ENCODE peak calls at places on chromosomes 2 and 18, in six cellular contexts. V, T, A, R, E and B are unnamed samples.

GRCh38 chr2:32453242-32454062 is 96.6 kb downstream of the BIRC6 start:
- DNase-seq in R (no peak), E (no peak), A (no peak), V (no peak), T (no peak), B (no peak)

GRCh38 chr2:150309681-150310080 is 177.8 kb downstream of the RND3 start:
- DNase-seq in R (peak), V (no peak), E (no peak), A (no peak), T (no peak), B (no peak)

GRCh38 chr2:137928547-137929503 is 35.4 kb upstream of the HNMT start:
- DNase-seq in E (no peak), T (no peak), A (no peak), V (no peak), R (peak), B (no peak)

GRCh38 chr2:120305296-120305695 is 40.6 kb upstream of the INHBB start:
- DNase-seq in T (peak), A (no peak), R (peak), E (no peak), V (no peak), B (no peak)

GRCh38 chr2:4499316-4499715 is 795.9 kb downstream of the DCDC2C start:
- DNase-seq in V (no peak), A (peak), T (no peak), E (no peak), R (no peak), B (no peak)

GRCh38 chr2:164831180-164831579 is 10.4 kb downstream of the COBLL1 start:
- DNase-seq in R (no peak), V (no peak), T (no peak), A (no peak), E (no peak), B (no peak)

GRCh38 chr2:36451512-36451911 is 95.9 kb downstream of the CRIM1 start:
- DNase-seq in T (no peak), A (no peak), V (no peak), E (no peak), R (no peak), B (no peak)

GRCh38 chr2:196957881-196958525 is 31.5 kb upstream of the PGAP1 start:
- DNase-seq in E (no peak), A (no peak), R (no peak), V (no peak), T (no peak), B (no peak)

GRCh38 chr2:62306751-62307468 is 111.0 kb downstream of the B3GNT2 start:
- DNase-seq in T (no peak), E (no peak), V (no peak), R (no peak), A (no peak), B (no peak)

GRCh38 chr2:128607981-128608506 is 289.4 kb upstream of the HS6ST1 start:
- DNase-seq in E (no peak), R (no peak), A (no peak), V (no peak), T (no peak), B (no peak)

GRCh38 chr2:160471950-160472349 is 21.7 kb downstream of the RBMS1 start:
- DNase-seq in R (no peak), E (no peak), V (no peak), A (no peak), T (no peak), B (no peak)

GRCh38 chr18:34867520-34867919 is 157.4 kb downstream of the DTNA start:
- DNase-seq in V (no peak), A (peak), T (peak), R (peak), E (no peak), B (no peak)
- TF ChIP-seq CTCF in V (peak), A (peak), T (no peak), R (no peak), E (no peak), B (peak)

DNA sequence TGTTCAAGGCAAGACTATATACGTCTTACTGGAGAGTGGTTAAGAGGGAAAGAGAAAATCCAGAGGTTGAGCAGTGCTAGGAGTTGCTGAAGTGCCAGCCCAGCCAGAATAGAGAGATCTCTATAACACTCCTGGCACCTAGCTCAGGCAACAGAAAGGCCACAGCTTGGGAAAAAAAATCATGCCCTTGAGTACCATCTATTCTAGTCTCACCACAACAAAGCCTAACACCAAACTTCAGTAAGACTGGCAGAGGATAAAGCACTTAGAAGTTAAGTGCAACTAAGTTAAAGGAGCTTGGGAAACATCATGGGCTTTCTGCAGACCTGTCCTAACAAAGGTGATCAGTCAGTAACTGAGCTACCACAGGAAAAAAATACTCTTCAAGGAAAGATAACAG is 24.2 kb downstream of the INO80C start:
- DNase-seq in E (no peak), A (no peak), V (no peak), R (no peak), T (no peak), B (no peak)
- TF ChIP-seq CTCF in E (no peak), A (no peak), V (no peak), R (no peak), T (no peak), B (no peak)

DNA sequence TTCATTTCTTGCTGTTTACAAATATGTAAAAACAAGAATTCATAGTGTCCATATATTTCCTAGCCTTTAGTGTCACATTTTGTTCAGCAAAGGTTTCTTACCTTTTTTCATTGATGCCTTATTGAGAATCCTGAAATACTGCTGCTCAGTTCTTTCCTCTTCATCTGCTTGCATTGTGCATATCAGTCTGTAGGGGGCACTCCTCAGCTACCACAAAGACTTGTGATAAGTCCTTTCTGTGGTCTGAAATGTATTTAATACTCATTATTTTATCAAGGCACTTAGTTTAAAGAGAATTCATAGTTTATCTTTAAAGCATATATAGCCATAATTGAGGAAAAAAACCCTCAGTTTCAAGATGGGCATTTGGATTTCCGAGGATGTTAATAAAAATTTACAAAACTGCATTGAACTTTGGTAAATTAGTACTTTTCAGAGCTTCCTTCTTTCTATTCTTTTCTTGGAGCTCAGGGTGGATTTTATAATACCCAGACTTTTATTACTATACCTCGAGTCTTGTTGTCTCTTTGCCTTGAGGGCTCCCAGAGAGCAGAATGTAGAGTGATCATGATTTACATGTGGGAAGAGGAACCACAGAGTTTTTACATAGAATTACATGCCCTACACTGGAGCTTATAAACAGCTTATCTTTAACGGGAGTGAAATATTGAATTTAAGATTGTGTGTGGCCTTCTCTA is 570.1 kb downstream of the PLCL1 start:
- DNase-seq in R (peak), E (no peak), T (peak), A (peak), V (peak), B (no peak)
- TF ChIP-seq CTCF in R (peak), E (peak), T (peak), A (no peak), V (peak), B (peak)

DNA sequence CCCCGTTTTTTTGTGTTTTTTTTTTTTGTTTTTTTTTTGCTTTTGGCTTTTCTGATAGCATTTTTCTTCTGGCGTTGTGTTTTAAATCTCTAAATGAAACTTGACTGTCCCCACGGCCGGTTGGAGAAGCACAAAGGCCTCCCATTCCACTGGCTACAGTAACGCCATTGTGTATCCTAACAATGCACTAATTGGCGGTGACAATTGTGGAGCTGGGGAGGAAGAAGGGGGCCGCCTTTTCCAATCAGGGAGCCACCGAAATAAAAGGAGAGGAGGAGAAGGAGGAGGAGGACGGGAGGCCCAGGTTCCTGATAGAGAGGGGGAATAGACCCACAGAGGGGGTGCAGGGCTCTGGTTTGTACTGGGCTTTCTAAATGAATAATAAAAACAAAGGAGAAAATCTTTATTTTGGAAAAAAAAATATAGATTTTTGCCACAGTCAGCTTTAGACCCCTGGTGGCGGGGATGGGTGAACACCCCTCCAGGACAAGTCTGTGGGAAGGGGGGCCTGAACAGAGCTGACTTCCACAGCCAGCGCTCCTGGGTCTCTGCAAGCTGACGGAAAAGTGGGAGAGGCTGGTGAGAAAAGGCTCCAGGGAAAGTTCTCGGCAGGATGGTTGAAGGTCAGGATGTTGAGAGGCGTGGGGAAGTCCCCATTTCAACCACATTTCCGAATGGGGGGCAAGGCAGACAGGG is 43.7 kb upstream of the FZD5 start:
- DNase-seq in T (peak), A (no peak), R (no peak), E (no peak), V (no peak), B (no peak)
- TF ChIP-seq CTCF in T (peak), A (no peak), R (no peak), E (no peak), V (no peak), B (no peak)

DNA sequence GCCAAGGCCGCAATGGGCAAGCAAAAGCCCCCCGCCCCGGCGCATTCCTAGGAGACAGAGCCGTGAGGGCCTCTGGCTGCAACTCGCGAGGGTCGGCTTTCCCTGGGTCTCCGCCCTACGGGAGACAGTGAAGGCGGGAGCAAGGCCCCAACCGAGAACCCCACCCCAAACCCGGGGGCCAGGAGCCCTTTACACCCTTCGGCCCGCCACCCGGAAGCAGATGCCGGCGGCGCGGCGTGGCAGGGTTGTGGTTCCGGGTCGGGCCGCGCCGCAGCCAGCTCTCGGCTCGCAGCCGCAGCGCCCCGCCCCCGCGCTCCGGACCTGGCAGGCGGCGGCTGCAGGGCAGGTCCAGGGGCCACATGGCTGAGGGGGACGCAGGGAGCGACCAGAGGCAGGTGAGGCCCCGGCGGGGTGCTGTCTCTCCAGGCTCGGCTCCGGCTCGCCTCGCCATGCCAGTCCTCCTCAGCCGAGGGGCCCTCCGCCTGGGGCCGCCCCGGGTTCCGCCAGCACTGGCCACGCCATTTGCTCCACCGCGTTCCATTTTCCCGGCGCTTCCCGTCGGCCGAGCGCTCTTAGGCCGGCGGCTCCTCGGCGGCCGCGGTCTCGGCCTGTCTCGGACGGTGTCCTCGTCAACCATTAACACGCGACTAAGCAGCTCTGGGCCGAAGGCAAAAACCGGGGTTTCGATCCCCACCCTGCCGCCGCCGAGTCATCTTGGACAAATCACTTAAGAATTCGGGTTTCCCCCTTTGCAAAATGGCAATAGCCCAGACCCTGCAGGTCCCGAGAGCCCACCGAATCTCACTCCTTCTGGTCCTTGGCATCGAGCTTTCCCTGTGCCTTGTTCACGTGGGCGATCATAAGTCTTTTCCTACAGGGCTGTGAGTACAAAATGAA is at the start of gene IMPACT:
- DNase-seq in E (peak), A (peak), V (peak), T (peak), R (peak), B (peak)
- TF ChIP-seq CTCF in E (no peak), A (no peak), V (no peak), T (no peak), R (no peak), B (no peak)

GRCh38 chr2:168948621-168949212 is 47.6 kb downstream of the G6PC2 start:
- DNase-seq in T (peak), A (no peak), R (peak), E (no peak), V (no peak), B (no peak)
- TF ChIP-seq CTCF in T (peak), A (peak), R (peak), E (peak), V (peak), B (peak)

GRCh38 chr2:205171541-205171940 is 510.8 kb upstream of the NRP2 start:
- DNase-seq in A (no peak), T (no peak), E (no peak), R (no peak), V (no peak), B (no peak)
- TF ChIP-seq CTCF in A (no peak), T (no peak), E (no peak), R (no peak), V (no peak), B (no peak)

DNA sequence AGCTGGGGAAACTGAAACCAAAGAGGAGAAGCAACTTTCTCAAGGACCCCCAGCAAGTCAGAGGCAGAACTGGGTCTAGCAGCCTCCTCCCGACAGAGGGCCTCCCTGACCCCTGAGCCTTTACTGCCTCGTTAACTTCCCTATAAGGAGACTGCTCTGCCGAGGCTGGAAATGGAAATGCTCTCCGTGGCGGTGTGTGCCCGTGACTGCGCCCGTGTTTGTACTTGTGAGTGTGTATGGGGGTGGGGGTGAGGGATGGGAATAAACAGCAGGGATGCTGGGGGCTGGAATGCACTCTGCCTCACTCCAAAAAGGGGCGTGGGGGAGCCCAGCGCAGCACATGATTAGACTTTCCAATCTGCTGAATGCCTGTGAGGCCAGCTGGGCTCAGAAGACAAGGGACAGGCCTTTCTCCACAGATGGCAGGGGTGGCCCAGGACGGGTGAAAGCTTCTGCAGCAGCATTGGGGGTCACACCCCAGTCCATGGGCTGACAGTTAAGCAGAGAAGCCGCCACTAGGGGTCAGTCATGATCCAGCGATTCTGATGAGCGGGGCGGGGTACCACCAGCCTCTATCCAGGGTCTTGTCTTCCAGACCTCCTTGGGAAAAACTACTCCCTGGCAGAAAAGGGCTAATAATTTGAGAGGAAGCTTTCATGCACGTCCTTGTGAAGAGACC is 26.8 kb downstream of the MPHOSPH10 start:
- DNase-seq in V (no peak), A (peak), E (peak), R (peak), T (peak), B (peak)
- TF ChIP-seq CTCF in V (peak), A (peak), E (peak), R (peak), T (peak), B (peak)

GRCh38 chr2:241701405-241702154 is at the start of gene ING5:
- DNase-seq in A (peak), R (peak), T (peak), E (peak), V (peak), B (peak)

GRCh38 chr2:241702155-241702404 is 241 bp downstream of the ING5 start:
- DNase-seq in T (peak), E (peak), R (peak), A (no peak), V (no peak), B (no peak)

GRCh38 chr2:241701155-241701404 is 759 bp upstream of the ING5 start:
- DNase-seq in E (no peak), R (no peak), T (no peak), V (peak), A (no peak), B (no peak)

GRCh38 chr2:241703128-241703604 is 1.3 kb downstream of the ING5 start:
- DNase-seq in A (no peak), R (peak), V (no peak), T (no peak), E (no peak), B (no peak)

DNA sequence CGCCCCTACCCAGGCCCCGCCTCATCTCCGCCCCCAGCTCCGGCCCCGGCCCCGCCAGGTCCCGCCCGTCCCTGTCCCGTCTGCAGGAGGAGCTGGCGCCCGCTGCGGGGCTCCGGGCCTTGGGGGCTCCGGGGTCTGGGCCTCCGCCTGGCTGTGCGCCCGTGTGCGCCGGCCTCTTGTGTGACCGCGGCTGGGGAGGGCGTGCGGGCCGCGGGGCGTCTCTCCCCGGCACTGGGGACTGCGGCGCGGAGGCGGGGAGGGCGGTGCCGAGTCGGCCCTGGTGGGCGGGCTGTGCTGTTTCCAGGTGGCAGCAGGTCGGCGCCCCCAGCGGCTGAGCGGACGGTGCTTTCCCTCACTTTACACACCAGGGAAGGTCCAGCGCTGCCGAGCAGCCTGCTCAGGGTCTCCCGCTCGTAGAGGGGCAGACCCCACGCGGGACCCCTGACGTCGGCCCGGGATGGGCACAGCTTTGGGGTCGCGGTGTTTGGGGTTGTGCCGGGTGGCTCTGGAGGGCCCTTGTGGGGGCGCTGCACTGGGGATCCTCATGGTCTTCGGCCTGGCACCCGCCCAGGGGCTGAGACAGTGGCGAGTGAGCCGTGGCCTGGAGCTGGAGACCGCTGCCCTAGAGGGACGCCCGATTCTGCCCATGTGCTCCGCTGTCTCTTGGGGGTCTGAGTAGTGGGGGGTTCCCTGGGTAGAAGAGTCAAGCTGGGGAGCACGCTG is 727 bp downstream of the ING5 start:
- DNase-seq in E (peak), V (peak), A (peak), T (peak), R (peak), B (no peak)
- TF ChIP-seq CTCF in E (peak), V (peak), A (peak), T (peak), R (peak), B (peak)

DNA sequence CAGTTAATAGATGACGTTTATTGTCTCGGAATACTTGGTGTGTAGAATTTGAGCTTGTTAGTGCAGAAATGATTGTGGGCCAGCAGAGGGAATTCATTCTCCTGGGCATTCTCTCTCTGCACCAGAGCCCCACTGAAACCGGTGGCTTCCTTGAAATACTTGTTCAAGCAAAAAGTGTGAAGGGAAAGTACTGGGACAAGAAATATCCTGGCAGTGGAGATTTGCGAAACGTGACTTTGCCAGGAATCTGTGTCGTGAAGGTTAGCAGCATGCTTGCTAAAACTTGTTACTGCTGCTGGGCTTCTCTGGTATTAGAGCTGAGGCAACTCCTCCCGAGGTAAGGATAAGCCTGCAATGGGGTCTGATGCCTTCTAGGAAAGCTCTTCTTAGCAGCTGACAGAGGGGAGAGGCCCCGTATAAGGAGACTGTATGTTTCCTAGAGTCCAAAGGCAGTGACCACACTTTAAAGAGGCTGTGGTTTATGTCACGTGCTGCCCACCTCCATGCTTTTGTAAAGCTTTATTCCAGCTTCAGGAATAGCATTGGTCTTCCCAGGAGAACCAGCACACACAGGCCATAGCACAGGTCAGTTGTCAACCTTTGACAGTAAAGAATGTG is 2.1 kb downstream of the ITGA6 start:
- DNase-seq in R (no peak), E (no peak), A (no peak), V (no peak), T (no peak), B (no peak)
- TF ChIP-seq CTCF in R (no peak), E (no peak), A (no peak), V (peak), T (no peak), B (no peak)